ENCODE peak calls at places on chromosomes 5 and 9, in four cellular contexts. X is fibroblast of pulmonary artery, N is cardiac fibroblast, B is cardiac muscle cell. E is an unnamed sample.

GRCh38 chr5:72600401-72600981 is 93.3 kb upstream of the ZNF366 start:
- DNase-seq in X (peak; percentile 81), N (peak; percentile 98), B (no peak), E (peak; percentile 98)

GRCh38 chr5:106414342-106414741 is 1256.4 kb downstream of the EFNA5 start:
- DNase-seq in X (no peak), N (no peak), B (no peak), E (no peak)

GRCh38 chr5:56737918-56738606 is 77.3 kb upstream of the MAP3K1 start:
- DNase-seq in X (no peak), N (no peak), B (no peak), E (no peak)

GRCh38 chr9:31325778-31326177 is 1058.7 kb upstream of the ACO1 start:
- DNase-seq in X (no peak), N (no peak), B (no peak), E (no peak)

GRCh38 chr9:93673271-93673843 is 97.0 kb downstream of the PHF2 start:
- DNase-seq in X (peak; percentile 18), N (no peak), B (no peak), E (peak; percentile 3)

GRCh38 chr9:88663766-88664419 is 128.9 kb downstream of the NXNL2 start:
- DNase-seq in X (peak; percentile 65), N (peak; percentile 49), B (no peak), E (no peak)

GRCh38 chr5:135999396-136000139 is 29.2 kb upstream of the TGFBI start:
- DNase-seq in X (peak; percentile 82), N (peak; percentile 88), B (no peak), E (peak; percentile 83)

GRCh38 chr9:81592890-81593271 is 96.5 kb downstream of the TLE1 start:
- DNase-seq in X (no peak), N (peak; percentile 26), B (no peak), E (no peak)

GRCh38 chr9:105172393-105172792 is 72.1 kb upstream of the SLC44A1 start:
- DNase-seq in X (no peak), N (no peak), B (no peak), E (no peak)

GRCh38 chr5:31131381-31131811 is 62.1 kb upstream of the CDH6 start:
- DNase-seq in X (no peak), N (peak; percentile 16), B (no peak), E (no peak)

GRCh38 chr5:56094579-56095361 is 100.0 kb upstream of the IL6ST start:
- DNase-seq in X (no peak), N (no peak), B (no peak), E (no peak)

GRCh38 chr5:149871471-149871870 is 73.1 kb downstream of the PDE6A start:
- DNase-seq in X (no peak), N (no peak), B (no peak), E (no peak)

GRCh38 chr5:140926211-140926902 is at the start of gene PCDHAC1:
- DNase-seq in X (peak; percentile 41), N (peak; percentile 58), B (peak; percentile 96), E (no peak)

GRCh38 chr5:50984628-50985027 is 318.2 kb downstream of the PARP8 start:
- DNase-seq in X (no peak), N (no peak), B (no peak), E (no peak)

GRCh38 chr5:172902497-172903472 is 56.4 kb upstream of the RPL26L1 start:
- DNase-seq in X (peak; percentile 94), N (peak; percentile 87), B (peak; percentile 66), E (peak; percentile 93)
- TF ChIP-seq CTCF in X (peak; percentile 47), N (peak; percentile 58), B (peak; percentile 58), E (peak; percentile 67)

GRCh38 chr9:136254381-136255165 is 9.0 kb upstream of the QSOX2 start:
- DNase-seq in X (no peak), N (no peak), B (no peak), E (no peak)
- TF ChIP-seq CTCF in X (no peak), N (peak; percentile 1), B (no peak), E (no peak)

DNA sequence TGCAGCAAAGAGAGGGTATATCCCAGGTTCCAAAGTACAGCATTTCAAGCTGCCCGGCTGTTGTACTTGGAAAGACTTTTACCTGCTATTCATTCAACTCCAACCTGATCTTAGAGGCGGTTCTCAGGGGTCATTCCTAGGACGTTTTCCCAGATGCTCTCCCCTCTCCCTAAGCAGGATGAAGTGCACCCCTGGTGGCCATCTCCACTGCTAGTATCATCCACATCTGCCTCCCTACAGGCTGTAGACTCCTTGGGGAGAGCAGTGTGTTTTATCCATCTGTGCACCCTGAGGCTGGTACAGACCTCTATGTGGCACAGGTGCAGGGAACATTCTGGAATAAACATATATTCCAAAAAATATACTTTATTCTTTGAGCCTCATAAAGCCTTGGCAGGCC is 56.8 kb downstream of the PTPN3 start:
- DNase-seq in X (peak; percentile 9), N (peak; percentile 2), B (no peak), E (no peak)
- TF ChIP-seq CTCF in X (peak; percentile 36), N (peak; percentile 31), B (no peak), E (no peak)

GRCh38 chr9:85136978-85137377 is 467.4 kb downstream of the NTRK2 start:
- DNase-seq in X (no peak), N (no peak), B (no peak), E (no peak)

GRCh38 chr9:85137606-85138150 is 468.1 kb downstream of the NTRK2 start:
- DNase-seq in X (no peak), N (no peak), B (no peak), E (no peak)

GRCh38 chr9:85147046-85147640 is 477.6 kb downstream of the NTRK2 start:
- DNase-seq in X (no peak), N (no peak), B (no peak), E (no peak)

GRCh38 chr9:85142461-85143401 is 473.2 kb downstream of the NTRK2 start:
- DNase-seq in X (peak; percentile 3), N (no peak), B (peak; percentile 26), E (no peak)
- TF ChIP-seq CTCF in X (peak; percentile 35), N (peak; percentile 14), B (peak; percentile 35), E (peak; percentile 48)

GRCh38 chr5:42514759-42515158 is 91.5 kb downstream of the GHR start:
- DNase-seq in X (no peak), N (peak; percentile 9), B (peak; percentile 18), E (no peak)
- TF ChIP-seq CTCF in X (no peak), N (no peak), B (no peak), E (no peak)

DNA sequence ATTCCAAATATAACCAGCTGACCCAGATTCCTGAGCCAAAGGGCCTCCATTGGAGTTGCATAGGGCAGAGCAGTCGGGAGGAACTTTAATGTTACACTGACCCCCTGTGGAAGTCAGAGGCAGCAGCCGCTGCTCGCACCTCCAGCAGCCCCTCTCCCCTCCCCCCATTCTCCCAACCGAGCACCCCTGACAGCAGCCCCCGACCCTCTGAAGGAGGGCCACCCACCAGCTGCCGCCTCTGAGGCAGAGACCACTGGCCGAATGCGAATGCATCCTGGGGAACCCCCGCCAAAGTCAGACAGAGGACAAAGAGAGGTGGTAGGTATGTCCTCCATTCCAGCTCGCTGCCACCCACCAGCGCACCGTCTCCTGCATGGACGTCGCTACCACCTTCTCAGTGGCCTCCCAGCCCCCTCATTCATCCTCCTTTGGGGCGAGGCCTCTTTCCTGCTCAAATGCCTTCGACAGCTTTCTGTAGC is 231.0 kb downstream of the CDK5RAP2 start:
- DNase-seq in X (peak; percentile 65), N (peak; percentile 66), B (peak; percentile 73), E (peak; percentile 16)
- TF ChIP-seq CTCF in X (peak; percentile 73), N (peak; percentile 78), B (peak; percentile 72), E (peak; percentile 79)

GRCh38 chr9:2241461-2241874 is 226.3 kb downstream of the SMARCA2 start:
- DNase-seq in X (peak; percentile 92), N (peak; percentile 89), B (no peak), E (peak; percentile 62)
- TF ChIP-seq CTCF in X (peak; percentile 54), N (peak; percentile 34), B (peak; percentile 63), E (peak; percentile 72)

GRCh38 chr5:43484049-43484849 is 584 bp upstream of the TMEM267 start:
- DNase-seq in X (peak; percentile 85), N (peak; percentile 90), B (peak; percentile 87), E (peak; percentile 87)
- TF ChIP-seq CTCF in X (peak; percentile 58), N (peak; percentile 56), B (peak; percentile 60), E (peak; percentile 84)

GRCh38 chr9:133379153-133380086 is 3.3 kb downstream of the STKLD1 start:
- DNase-seq in X (no peak), N (no peak), B (no peak), E (no peak)
- TF ChIP-seq CTCF in X (no peak), N (no peak), B (no peak), E (no peak)